ENCODE peak calls at places on chromosomes 11 and 22, in nine cellular contexts. P is pulmonary artery endothelial cell; A is tibial artery; Y is activated CD4-positive, alpha-beta T cell treated with anti-CD3 and anti-CD28 coated beads for 24 hours; D is NCI-H2029; Z is hepatic stellate cell; F is activated CD8-positive, alpha-beta memory T cell treated with anti-CD3 and anti-CD28 coated beads for 4 hours; X is caudate nucleus; Q is Ammon's horn. H is an unnamed sample.

GRCh38 chr22:45273452-45274075 is 11.2 kb upstream of the UPK3A start:
- DNase-seq in Q (no peak), Y (no peak), F (no peak), D (no peak), X (no peak), P (no peak), Z (no peak), A (no peak), H (no peak)

GRCh38 chr11:121575250-121575962 is 122.6 kb upstream of the SORL1-AS1 start:
- DNase-seq in X (peak), Y (no peak), A (peak), P (no peak), Q (peak), F (no peak), Z (no peak), D (no peak), H (no peak)

GRCh38 chr11:31764186-31764730 is 46.9 kb downstream of the PAX6 start:
- DNase-seq in P (no peak), D (no peak), Q (no peak), F (no peak), Z (no peak), X (no peak), Y (no peak), A (no peak), H (no peak)

GRCh38 chr22:38882480-38882879 is 10.5 kb upstream of the CBX6 start:
- DNase-seq in D (no peak), F (no peak), A (peak), X (no peak), Q (no peak), P (no peak), Z (no peak), Y (no peak), H (no peak)

GRCh38 chr11:35116762-35117588 is 22.0 kb upstream of the CD44 start:
- DNase-seq in Q (no peak), P (no peak), F (no peak), Z (no peak), Y (no peak), X (no peak), A (no peak), D (no peak), H (no peak)

GRCh38 chr11:45896392-45897068 is 10.5 kb downstream of the FREY1 start:
- DNase-seq in Q (peak), D (peak), Y (no peak), Z (no peak), P (no peak), X (no peak), F (no peak), A (no peak), H (no peak)

GRCh38 chr22:32617271-32617670 is 142.7 kb downstream of the FBXO7 start:
- DNase-seq in Z (no peak), F (no peak), Y (no peak), A (no peak), X (no peak), P (no peak), D (no peak), Q (no peak), H (no peak)

GRCh38 chr11:6757373-6757967 is 14.3 kb downstream of the OR2AG2 start:
- DNase-seq in X (no peak), P (peak), D (no peak), F (peak), Q (peak), Y (no peak), A (no peak), Z (peak), H (no peak)

GRCh38 chr11:85603220-85603619 is 23.9 kb downstream of the DLG2 start:
- DNase-seq in A (no peak), Q (no peak), D (no peak), X (no peak), Z (no peak), P (no peak), Y (no peak), F (no peak), H (no peak)

GRCh38 chr22:45328822-45329535 is 19.2 kb downstream of the FAM118A start:
- DNase-seq in X (no peak), F (no peak), D (peak), Z (no peak), Q (no peak), A (no peak), Y (no peak), P (no peak), H (no peak)

GRCh38 chr11:39724404-39724803 is 1735.0 kb downstream of the LRRC4C start:
- DNase-seq in P (no peak), Y (no peak), F (no peak), Q (no peak), X (no peak), Z (no peak), A (no peak), D (no peak), H (no peak)

GRCh38 chr22:48950151-48950915 is 877.3 kb downstream of the BRD1 start:
- DNase-seq in A (peak), Y (no peak), F (no peak), P (no peak), Q (no peak), X (no peak), D (no peak), Z (no peak), H (no peak)

GRCh38 chr11:34473603-34474169 is 35.0 kb downstream of the CAT start:
- DNase-seq in P (no peak), A (no peak), D (no peak), Z (no peak), Q (no peak), X (no peak), Y (no peak), F (no peak), H (no peak)

GRCh38 chr11:11211186-11211585 is 141.9 kb downstream of the CSNK2A3 start:
- DNase-seq in F (no peak), Q (no peak), Y (no peak), A (no peak), X (no peak), D (no peak), Z (no peak), P (no peak), H (no peak)

GRCh38 chr22:45881524-45881875 is 95.5 kb downstream of the WNT7B start:
- DNase-seq in F (no peak), Z (no peak), D (no peak), A (no peak), Y (no peak), P (no peak), Q (no peak), X (no peak), H (no peak)

GRCh38 chr11:113643701-113644100 is 62.4 kb downstream of the TMPRSS5 start:
- DNase-seq in P (no peak), D (no peak), X (no peak), A (no peak), F (no peak), Q (no peak), Z (no peak), Y (no peak), H (no peak)

GRCh38 chr11:9384535-9385287 is at the start of gene IPO7:
- DNase-seq in Q (peak), P (peak), X (peak), F (peak), A (peak), Z (peak), Y (peak), D (peak), H (peak)

GRCh38 chr11:27626938-27627586 is 73.2 kb downstream of the BDNF start:
- DNase-seq in Y (no peak), A (no peak), Q (no peak), Z (no peak), X (no peak), F (no peak), P (no peak), D (no peak), H (no peak)

GRCh38 chr22:28883917-28884753 is 763 bp downstream of the ZNRF3 start:
- DNase-seq in P (peak), A (peak), Q (no peak), X (no peak), F (no peak), D (no peak), Z (peak), Y (no peak), H (no peak)

GRCh38 chr11:87356428-87356827 is 318.7 kb downstream of the TMEM135 start:
- DNase-seq in D (peak), Q (no peak), Z (no peak), X (no peak), A (no peak), Y (no peak), F (no peak), P (no peak), H (no peak)

GRCh38 chr22:42719133-42719532 is 1.5 kb downstream of the A4GALT start:
- DNase-seq in D (no peak), P (no peak), Y (no peak), Z (no peak), F (no peak), Q (no peak), X (no peak), A (no peak), H (no peak)

GRCh38 chr11:76693791-76694190 is 23.2 kb upstream of the LRRC32 start:
- DNase-seq in Y (no peak), Q (no peak), D (no peak), P (no peak), X (no peak), Z (no peak), A (no peak), F (no peak), H (no peak)

GRCh38 chr22:41998361-41999261 is at the start of gene WBP2NL:
- DNase-seq in P (peak), X (peak), Q (peak), Y (peak), F (peak), A (peak), Z (peak), D (no peak), H (no peak)

GRCh38 chr11:762421-763072 is 14.7 kb downstream of the GATD1 start:
- DNase-seq in Y (no peak), F (no peak), Z (peak), X (peak), A (peak), D (no peak), Q (peak), P (no peak), H (peak)

GRCh38 chr11:14980854-14981253 is 8.7 kb upstream of the CALCA start:
- DNase-seq in X (no peak), P (no peak), Q (no peak), Y (no peak), F (no peak), D (no peak), Z (no peak), A (peak), H (no peak)

GRCh38 chr11:45828996-45829395 is 18.3 kb upstream of the CRY2 start:
- DNase-seq in P (no peak), F (no peak), Q (no peak), Y (no peak), Z (no peak), D (no peak), X (no peak), A (no peak), H (no peak)

GRCh38 chr11:19675397-19675796 is 37.2 kb upstream of the NAV2 start:
- DNase-seq in F (no peak), Y (no peak), X (no peak), Q (no peak), A (no peak), Z (no peak), P (no peak), D (no peak), H (no peak)

GRCh38 chr11:12618743-12619540 is 55.3 kb upstream of the TEAD1 start:
- DNase-seq in Q (no peak), X (no peak), F (no peak), Y (no peak), A (no peak), P (no peak), Z (no peak), D (no peak), H (no peak)

GRCh38 chr11:124656759-124657627 is 16.5 kb downstream of the SIAE start:
- DNase-seq in Q (peak), X (no peak), Y (no peak), P (no peak), D (no peak), Z (no peak), F (no peak), A (no peak), H (no peak)

GRCh38 chr11:96264364-96264763 is 78.6 kb downstream of the MAML2 start:
- DNase-seq in Q (no peak), F (no peak), A (no peak), D (no peak), Z (no peak), X (no peak), Y (no peak), P (no peak), H (no peak)

GRCh38 chr11:93192163-93192562 is 5.6 kb downstream of the SLC36A4 start:
- DNase-seq in D (peak), Z (no peak), Q (no peak), P (no peak), A (no peak), F (no peak), X (no peak), Y (no peak), H (no peak)

GRCh38 chr11:665062-665706 is 28.1 kb downstream of the DRD4 start:
- DNase-seq in Z (no peak), F (no peak), X (no peak), Y (no peak), Q (no peak), D (no peak), P (no peak), A (no peak), H (no peak)

GRCh38 chr11:86372586-86372985 is 2.1 kb upstream of the CCDC81 start:
- DNase-seq in P (no peak), F (no peak), X (no peak), Q (no peak), Z (no peak), Y (no peak), D (no peak), A (no peak), H (no peak)

GRCh38 chr11:117090111-117090706 is 8.0 kb downstream of the SIK3 start:
- DNase-seq in X (no peak), Z (no peak), Q (no peak), Y (no peak), A (no peak), D (no peak), P (no peak), F (no peak), H (no peak)

GRCh38 chr11:17649696-17650600 is 69.4 kb upstream of the MYOD1 start:
- DNase-seq in Y (no peak), Q (no peak), D (no peak), P (peak), X (no peak), A (no peak), F (no peak), Z (no peak), H (no peak)

GRCh38 chr11:15707971-15708370 is 593.2 kb downstream of the INSC start:
- DNase-seq in A (peak), Y (no peak), D (peak), X (peak), Q (peak), P (no peak), Z (peak), F (no peak), H (no peak)

GRCh38 chr11:33869511-33870422 is 22.1 kb downstream of the LMO2 start:
- DNase-seq in P (peak), Y (no peak), D (peak), X (no peak), A (peak), F (no peak), Q (peak), Z (peak), H (peak)

GRCh38 chr11:123558536-123559315 is 95.7 kb downstream of the SCN3B start:
- DNase-seq in X (no peak), Y (no peak), D (no peak), A (no peak), F (no peak), Q (no peak), P (no peak), Z (no peak), H (no peak)

GRCh38 chr22:19710769-19711106 is 3.6 kb upstream of the SEPTIN5 start:
- DNase-seq in P (no peak), Y (no peak), Z (no peak), A (no peak), F (no peak), X (no peak), D (no peak), Q (no peak), H (no peak)

H was measured in SW 1271.